ENCODE peak calls at places on chromosomes 2 and 18, in ten cellular contexts. I is pancreas; C is activated CD4-positive, alpha-beta T cell treated with anti-CD3 and anti-CD28 coated beads for 1 hour; S is AG20443; R is substantia nigra; N is WTC11; Q is NCI-H1105 treated with DMSO at 0.1 percent for 48 hours; P is MCF 10A; A is right lobe of liver; J is smooth muscle cell of the brain vasculature. Y is an unnamed sample.

GRCh38 chr18:45974088-45974536 is 7.0 kb upstream of the EPG5 start:
- DNase-seq in I (no peak), C (peak; percentile 47), S (peak; percentile 64), R (peak; percentile 15), N (peak; percentile 40), Q (peak; percentile 74), P (peak; percentile 89), A (no peak), J (peak; percentile 51), Y (peak; percentile 62)

GRCh38 chr2:105857076-105857740 is 112.5 kb downstream of the NCK2 start:
- DNase-seq in I (no peak), C (no peak), S (no peak), R (no peak), N (no peak), Q (no peak), P (no peak), A (no peak), J (no peak), Y (no peak)

GRCh38 chr18:74617486-74617885 is 19.8 kb downstream of the ZNF407 start:
- DNase-seq in I (no peak), C (no peak), S (no peak), R (no peak), N (no peak), Q (no peak), P (no peak), A (no peak), J (no peak), Y (no peak)

GRCh38 chr2:205077159-205077558 is 531.9 kb downstream of the PARD3B start:
- DNase-seq in I (no peak), C (no peak), S (no peak), R (no peak), N (no peak), Q (no peak), P (no peak), A (no peak), J (no peak), Y (no peak)

GRCh38 chr18:68148862-68149261 is 566.0 kb downstream of the TMX3 start:
- DNase-seq in I (no peak), C (no peak), S (no peak), R (no peak), N (no peak), Q (peak; percentile 46), P (no peak), A (no peak), J (no peak), Y (no peak)

GRCh38 chr2:14558382-14558919 is 74.1 kb upstream of the LRATD1 start:
- DNase-seq in I (no peak), C (no peak), S (no peak), R (no peak), N (no peak), Q (no peak), P (no peak), A (no peak), J (no peak), Y (no peak)

GRCh38 chr2:25567406-25567805 is 106.0 kb downstream of the DTNB start:
- DNase-seq in I (no peak), C (no peak), S (peak; percentile 63), R (no peak), N (no peak), Q (peak; percentile 22), P (peak; percentile 44), A (no peak), J (no peak), Y (peak; percentile 40)

GRCh38 chr2:203582468-203582867 is 47.4 kb upstream of the RAPH1 start:
- DNase-seq in I (no peak), C (no peak), S (no peak), R (no peak), N (no peak), Q (no peak), P (peak; percentile 19), A (no peak), J (peak; percentile 15), Y (no peak)

GRCh38 chr2:22274611-22275010 is 1110.4 kb upstream of the KLHL29 start:
- DNase-seq in I (no peak), C (no peak), S (no peak), R (no peak), N (no peak), Q (no peak), P (no peak), A (no peak), J (no peak), Y (no peak)

GRCh38 chr2:115162454-115163293 is 720.2 kb downstream of the DPP10 start:
- DNase-seq in I (peak; percentile 58), C (no peak), S (no peak), R (no peak), N (peak; percentile 23), Q (peak; percentile 21), P (no peak), A (no peak), J (no peak), Y (no peak)

GRCh38 chr18:3062798-3063563 is 50.0 kb upstream of the LPIN2 start:
- DNase-seq in I (peak; percentile 70), C (peak; percentile 59), S (peak; percentile 52), R (peak; percentile 53), N (peak; percentile 80), Q (no peak), P (peak; percentile 64), A (peak; percentile 76), J (no peak), Y (no peak)

GRCh38 chr18:58416704-58417683 is 211.9 kb downstream of the ALPK2 start:
- DNase-seq in I (no peak), C (no peak), S (peak; percentile 56), R (no peak), N (no peak), Q (no peak), P (peak; percentile 41), A (peak; percentile 74), J (no peak), Y (no peak)

GRCh38 chr18:52046842-52047241 is 293.2 kb upstream of the DCC start:
- DNase-seq in I (no peak), C (no peak), S (no peak), R (no peak), N (no peak), Q (peak; percentile 95), P (no peak), A (no peak), J (no peak), Y (no peak)

GRCh38 chr2:114127372-114127771 is 237.5 kb downstream of the ACTR3 start:
- DNase-seq in I (no peak), C (no peak), S (peak; percentile 71), R (no peak), N (no peak), Q (no peak), P (peak; percentile 33), A (no peak), J (no peak), Y (no peak)

GRCh38 chr2:165920748-165921147 is 32.8 kb downstream of the TTC21B start:
- DNase-seq in I (no peak), C (no peak), S (no peak), R (no peak), N (no peak), Q (no peak), P (no peak), A (no peak), J (no peak), Y (no peak)

GRCh38 chr2:220811952-220812570 is 760.0 kb downstream of the EPHA4 start:
- DNase-seq in I (no peak), C (no peak), S (no peak), R (no peak), N (no peak), Q (no peak), P (peak; percentile 24), A (no peak), J (no peak), Y (no peak)

GRCh38 chr2:186540971-186541370 is 48.9 kb upstream of the ITGAV start:
- DNase-seq in I (no peak), C (no peak), S (peak; percentile 39), R (no peak), N (no peak), Q (no peak), P (no peak), A (no peak), J (no peak), Y (no peak)

GRCh38 chr18:51235011-51235789 is 37.7 kb upstream of the MEX3C start:
- DNase-seq in I (no peak), C (no peak), S (peak; percentile 14), R (no peak), N (no peak), Q (no peak), P (peak; percentile 67), A (no peak), J (no peak), Y (no peak)

GRCh38 chr2:169046440-169047151 is 15.5 kb upstream of the ABCB11 start:
- DNase-seq in I (no peak), C (no peak), S (no peak), R (no peak), N (no peak), Q (no peak), P (peak; percentile 42), A (no peak), J (no peak), Y (no peak)

GRCh38 chr2:223972656-223973102 is 15.4 kb downstream of the MRPL44 start:
- DNase-seq in I (no peak), C (no peak), S (no peak), R (no peak), N (no peak), Q (no peak), P (no peak), A (no peak), J (no peak), Y (no peak)

GRCh38 chr2:207768891-207769596 is 662 bp downstream of the FZD5 start:
- DNase-seq in I (peak; percentile 78), C (no peak), S (peak; percentile 51), R (peak; percentile 50), N (peak; percentile 25), Q (peak; percentile 33), P (peak; percentile 52), A (no peak), J (no peak), Y (peak; percentile 16)

GRCh38 chr18:56043691-56044090 is 455.7 kb upstream of the TCF4 start:
- DNase-seq in I (no peak), C (no peak), S (no peak), R (peak; percentile 89), N (peak; percentile 15), Q (no peak), P (no peak), A (peak; percentile 64), J (no peak), Y (no peak)

GRCh38 chr2:68251855-68252406 is 401 bp downstream of the PPP3R1 start:
- DNase-seq in I (peak; percentile 77), C (peak; percentile 29), S (peak; percentile 57), R (peak; percentile 36), N (peak; percentile 40), Q (no peak), P (peak; percentile 7), A (peak; percentile 70), J (no peak), Y (peak; percentile 57)

GRCh38 chr2:102053096-102053495 is 61.3 kb downstream of the IL1R2 start:
- DNase-seq in I (no peak), C (no peak), S (no peak), R (no peak), N (no peak), Q (no peak), P (no peak), A (no peak), J (no peak), Y (no peak)

GRCh38 chr2:150167711-150168110 is 319.8 kb downstream of the RND3 start:
- DNase-seq in I (no peak), C (no peak), S (peak; percentile 54), R (no peak), N (no peak), Q (no peak), P (peak; percentile 55), A (no peak), J (no peak), Y (no peak)

GRCh38 chr2:159755788-159756187 is 42.2 kb downstream of the CD302 start:
- DNase-seq in I (no peak), C (no peak), S (peak; percentile 19), R (no peak), N (no peak), Q (no peak), P (peak; percentile 96), A (no peak), J (no peak), Y (no peak)